ENCODE peak calls at places on chromosomes 7 and 10, in four cellular contexts. Z is fibroblast of lung, G is GM23248, U is hepatocyte. S is an unnamed sample.

GRCh38 chr10:124636271-124636993 is 107.7 kb downstream of the FAM53B start:
- DNase-seq in Z (no peak), U (no peak), G (no peak), S (no peak)

GRCh38 chr7:103116511-103116910 is 32.4 kb downstream of the NAPEPLD start:
- DNase-seq in U (no peak), G (no peak), Z (no peak), S (no peak)

GRCh38 chr10:124236818-124237217 is 143.4 kb upstream of the CHST15 start:
- DNase-seq in Z (peak), U (no peak), G (no peak), S (no peak)

GRCh38 chr7:4299431-4299830 is 382.7 kb upstream of the FOXK1 start:
- DNase-seq in G (no peak), Z (no peak), U (no peak), S (no peak)

GRCh38 chr7:137109966-137110930 is 233.3 kb downstream of the PTN start:
- DNase-seq in Z (peak), G (peak), U (peak), S (peak)

GRCh38 chr7:1859266-1860035 is 189.4 kb downstream of the ELFN1 start:
- DNase-seq in G (no peak), U (no peak), Z (no peak), S (no peak)

GRCh38 chr10:78798976-78799730 is 269.6 kb upstream of the ZMIZ1 start:
- DNase-seq in Z (peak), U (no peak), G (peak), S (no peak)

GRCh38 chr10:21173433-21173963 is 276.4 kb upstream of the NEBL start:
- DNase-seq in U (peak), Z (no peak), G (no peak), S (no peak)

GRCh38 chr10:104351067-104351681 is 2.5 kb upstream of the CFAP58 start:
- DNase-seq in U (no peak), Z (peak), G (peak), S (peak)

GRCh38 chr7:29865526-29865925 is 59.2 kb downstream of the WIPF3 start:
- DNase-seq in Z (peak), U (no peak), G (peak), S (peak)

GRCh38 chr7:4134631-4135030 is 547.5 kb upstream of the FOXK1 start:
- DNase-seq in G (no peak), Z (no peak), U (peak), S (no peak)

GRCh38 chr10:5500910-5501309 is 1.5 kb upstream of the CALML5 start:
- DNase-seq in U (no peak), Z (no peak), G (no peak), S (no peak)

DNA sequence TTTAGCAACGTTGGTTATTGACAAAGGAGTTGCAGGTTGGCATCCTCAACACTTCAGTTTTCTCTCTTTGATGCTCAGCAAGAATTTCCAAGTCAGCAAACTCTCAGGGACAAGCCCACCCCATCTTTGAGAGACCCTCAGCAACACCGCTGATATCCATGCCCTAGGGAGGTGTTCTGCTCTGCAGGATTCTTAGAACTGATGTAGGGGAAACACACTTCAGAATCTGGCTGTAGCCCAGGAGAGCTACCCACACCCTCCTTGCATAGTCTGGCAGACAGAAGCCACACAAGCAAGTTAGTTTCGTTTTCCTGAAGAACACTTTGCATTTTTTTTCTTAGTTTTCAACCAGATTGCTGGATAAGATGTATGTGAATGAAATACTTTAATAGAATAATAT is 827 bp downstream of the SAMD9L start:
- DNase-seq in Z (peak), G (peak), U (peak), S (peak)
- H2AFZ ChIP-seq in Z (peak), G (peak), U (peak), S (peak)

GRCh38 chr10:11015371-11015934 is 2.2 kb upstream of the CELF2 start:
- DNase-seq in Z (no peak), G (peak), U (no peak), S (no peak)

GRCh38 chr10:11018426-11018818 is 750 bp downstream of the CELF2 start:
- DNase-seq in Z (no peak), U (peak), G (peak), S (no peak)

GRCh38 chr10:11018830-11019692 is 1.4 kb downstream of the CELF2 start:
- DNase-seq in G (peak), U (no peak), Z (no peak), S (no peak)

GRCh38 chr10:11017575-11018425 is at the start of gene CELF2:
- DNase-seq in U (peak), Z (peak), G (peak), S (no peak)

GRCh38 chr10:11016959-11017574 is 605 bp upstream of the CELF2 start:
- DNase-seq in G (peak), U (no peak), Z (no peak), S (no peak)
- H2AFZ ChIP-seq in G (peak), U (peak), Z (peak), S (peak)

GRCh38 chr10:60944910-60945297 is 919 bp upstream of the RHOBTB1 start:
- DNase-seq in Z (no peak), U (no peak), G (no peak), S (no peak)
- H2AFZ ChIP-seq in Z (no peak), U (peak), G (peak), S (peak)

GRCh38 chr7:20745716-20746115 is 41.0 kb downstream of the SP8 start:
- DNase-seq in U (no peak), G (no peak), Z (no peak), S (no peak)
- H2AFZ ChIP-seq in U (no peak), G (no peak), Z (no peak), S (no peak)

GRCh38 chr10:17790631-17791030 is 18.5 kb upstream of the MRC1 start:
- DNase-seq in G (peak), Z (no peak), U (no peak), S (no peak)

GRCh38 chr10:17793041-17793440 is 16.1 kb upstream of the MRC1 start:
- DNase-seq in G (peak), Z (no peak), U (no peak), S (no peak)

GRCh38 chr10:17795807-17796596 is 13.1 kb upstream of the MRC1 start:
- DNase-seq in Z (no peak), U (no peak), G (no peak), S (no peak)

GRCh38 chr10:17795088-17795487 is 14.1 kb upstream of the MRC1 start:
- DNase-seq in U (no peak), G (no peak), Z (no peak), S (no peak)

GRCh38 chr10:17793823-17794759 is 15.1 kb upstream of the MRC1 start:
- DNase-seq in G (no peak), U (peak), Z (no peak), S (no peak)
- H2AFZ ChIP-seq in G (no peak), U (no peak), Z (no peak), S (no peak)

S was measured in mammary epithelial cell.